ENCODE peak calls at places on chromosomes 4 and X, in ten cellular contexts. J is left cardiac atrium; P is SK-N-SH treated with all-trans-retinoic acid at 6 μM for 48 hours; V is activated CD4-positive, alpha-beta T cell treated with anti-CD3 and anti-CD28 coated beads for 36 hours; X is activated naive CD4-positive, alpha-beta T cell treated with anti-CD3 and anti-CD28 coated beads, Interleukin-2, amount 50 U/mL, for 72 hours; Z is activated CD8-positive, alpha-beta memory T cell treated with anti-CD3 and anti-CD28 coated beads, Interleukin-2, amount 10 ng/mL, durations not matched to agents 7 days and 5 days; N is GM12878; U is CD4-positive, CD25-positive, alpha-beta regulatory T cell; W is heart left ventricle; L is omental fat pad. D is an unnamed sample.

GRCh38 chr4:25654031-25654970 is 1.4 kb upstream of the SLC34A2 start:
- ATAC-seq in U (no peak), L (no peak), Z (no peak), V (no peak), W (no peak), X (no peak), N (no peak), J (no peak), P (no peak), D (no peak)

GRCh38 chrX:23816179-23816578 is 33.2 kb downstream of the SAT1 start:
- ATAC-seq in J (no peak), V (no peak), X (no peak), W (no peak), U (no peak), Z (no peak), P (no peak), N (no peak), L (no peak), D (no peak)

GRCh38 chr4:79078339-79078738 is 139.1 kb upstream of the PAQR3 start:
- ATAC-seq in W (peak), N (peak), P (no peak), J (no peak), U (no peak), L (no peak), X (no peak), Z (no peak), V (no peak), D (no peak)

GRCh38 chr4:117466388-117466787 is 381.0 kb upstream of the TRAM1L1 start:
- ATAC-seq in V (no peak), J (no peak), Z (no peak), L (no peak), N (no peak), X (no peak), W (no peak), P (no peak), U (no peak), D (no peak)

GRCh38 chr4:11634283-11634682 is 205.6 kb upstream of the HS3ST1 start:
- ATAC-seq in U (no peak), X (no peak), L (no peak), N (no peak), W (no peak), Z (no peak), P (no peak), J (no peak), V (no peak), D (no peak)

GRCh38 chrX:135453381-135453780 is 31.6 kb downstream of the SMIM10L2A start:
- ATAC-seq in X (no peak), L (no peak), V (no peak), Z (no peak), P (no peak), U (no peak), W (no peak), J (no peak), N (no peak), D (no peak)

GRCh38 chrX:18389968-18390367 is 35.4 kb upstream of the CDKL5 start:
- ATAC-seq in V (no peak), Z (no peak), U (no peak), N (peak), J (no peak), P (no peak), L (no peak), W (no peak), X (no peak), D (no peak)

GRCh38 chrX:39936886-39937770 is 160.6 kb downstream of the BCOR start:
- ATAC-seq in N (peak), U (peak), W (no peak), J (no peak), Z (peak), V (peak), L (no peak), X (peak), P (no peak), D (peak)

GRCh38 chrX:7116081-7116480 is 31.4 kb upstream of the STS start:
- ATAC-seq in X (no peak), Z (no peak), U (no peak), P (no peak), L (no peak), W (no peak), N (no peak), J (no peak), V (no peak), D (no peak)

D was measured in stimulated activated memory B cell treated with anti-CD40 and anti-IgM and Interleukin-4, amounts not matched to agents 10 μg/mL and 1 μg/mL and 100 μg/mL, for 72 hours.